ENCODE peak calls at places on chromosomes 2 and 18, in seven cellular contexts. A is IMR-90; F is CD8-positive, alpha-beta T cell; U is body of pancreas; B is cardiac muscle cell; K is CD4-positive, alpha-beta T cell; Q is mammary epithelial cell. J is an unnamed sample.
A peak's percentile ranks its signal among the peaks of the same experiment; 100 is the strongest.

GRCh38 chr18:35072616-35073015 is 31.4 kb downstream of the MAPRE2 start:
- DNase-seq in A (no peak), F (no peak), U (no peak), B (no peak), K (no peak), Q (no peak), J (no peak)

GRCh38 chr2:46074501-46074900 is 222.7 kb upstream of the EPAS1 start:
- DNase-seq in A (no peak), F (no peak), U (no peak), B (no peak), K (no peak), Q (no peak), J (no peak)

GRCh38 chr18:6842081-6842480 is 112.6 kb downstream of the ARHGAP28 start:
- DNase-seq in A (no peak), F (no peak), U (no peak), B (no peak), K (no peak), Q (no peak), J (no peak)

GRCh38 chr2:172172513-172173217 is 70.0 kb upstream of the DLX2 start:
- DNase-seq in A (peak; percentile 44), F (peak; percentile 62), U (peak; percentile 83), B (peak; percentile 70), K (peak; percentile 57), Q (peak; percentile 66), J (peak; percentile 94)

GRCh38 chr2:54161660-54162059 is 46.2 kb downstream of the ACYP2 start:
- DNase-seq in A (peak; percentile 15), F (no peak), U (no peak), B (no peak), K (no peak), Q (no peak), J (no peak)

GRCh38 chr2:124988111-124988510 is 963.0 kb downstream of the CNTNAP5 start:
- DNase-seq in A (no peak), F (no peak), U (no peak), B (no peak), K (no peak), Q (no peak), J (no peak)

GRCh38 chr2:179691235-179691634 is 170.2 kb downstream of the ZNF385B start:
- DNase-seq in A (peak; percentile 49), F (no peak), U (no peak), B (no peak), K (no peak), Q (no peak), J (no peak)

GRCh38 chr2:160489096-160489495 is 4.5 kb downstream of the RBMS1 start:
- DNase-seq in A (peak; percentile 47), F (no peak), U (no peak), B (no peak), K (no peak), Q (peak; percentile 18), J (no peak)

GRCh38 chr2:207012461-207012860 is 73.1 kb downstream of the CPO start:
- DNase-seq in A (no peak), F (no peak), U (no peak), B (peak; percentile 14), K (no peak), Q (peak; percentile 81), J (no peak)

GRCh38 chr2:208867374-208867773 is 460.8 kb downstream of the PTH2R start:
- DNase-seq in A (no peak), F (no peak), U (no peak), B (no peak), K (no peak), Q (no peak), J (no peak)

GRCh38 chr18:44885507-44885906 is 204.8 kb downstream of the SETBP1 start:
- DNase-seq in A (no peak), F (no peak), U (peak; percentile 54), B (no peak), K (no peak), Q (no peak), J (no peak)

GRCh38 chr2:27362678-27363420 is 6.3 kb upstream of the GTF3C2 start:
- DNase-seq in A (no peak), F (no peak), U (no peak), B (no peak), K (no peak), Q (no peak), J (no peak)

GRCh38 chr2:119760876-119761275 is 1.2 kb downstream of the PTPN4 start:
- DNase-seq in A (peak; percentile 44), F (no peak), U (no peak), B (peak; percentile 56), K (no peak), Q (peak; percentile 53), J (no peak)

GRCh38 chr2:152354069-152354755 is 19.2 kb downstream of the FMNL2 start:
- DNase-seq in A (no peak), F (no peak), U (no peak), B (peak; percentile 49), K (no peak), Q (no peak), J (no peak)

GRCh38 chr2:19360881-19361321 is 2.5 kb upstream of the OSR1 start:
- DNase-seq in A (no peak), F (no peak), U (no peak), B (no peak), K (no peak), Q (no peak), J (no peak)

GRCh38 chr2:37865640-37866039 is 59.4 kb upstream of the RMDN2 start:
- DNase-seq in A (no peak), F (no peak), U (no peak), B (no peak), K (no peak), Q (no peak), J (no peak)

GRCh38 chr2:121534007-121534406 is 3.3 kb downstream of the RNU4ATAC start:
- DNase-seq in A (no peak), F (no peak), U (no peak), B (no peak), K (no peak), Q (no peak), J (no peak)

GRCh38 chr18:812673-813404 is 797 bp upstream of the YES1 start:
- DNase-seq in A (peak; percentile 82), F (peak; percentile 69), U (peak; percentile 71), B (peak; percentile 95), K (peak; percentile 51), Q (peak; percentile 75), J (peak; percentile 90)

GRCh38 chr2:215506604-215506990 is 70.7 kb upstream of the FN1 start:
- DNase-seq in A (no peak), F (no peak), U (no peak), B (no peak), K (no peak), Q (no peak), J (no peak)

GRCh38 chr2:137185378-137186078 is 420.2 kb downstream of the THSD7B start:
- DNase-seq in A (no peak), F (no peak), U (no peak), B (no peak), K (no peak), Q (peak; percentile 23), J (no peak)

GRCh38 chr2:199379251-199379650 is 78.5 kb downstream of the SATB2 start:
- DNase-seq in A (peak; percentile 75), F (no peak), U (no peak), B (no peak), K (no peak), Q (peak; percentile 52), J (no peak)

GRCh38 chr2:205684871-205685313 is 2.6 kb downstream of the NRP2 start:
- DNase-seq in A (peak; percentile 60), F (no peak), U (no peak), B (peak; percentile 41), K (no peak), Q (no peak), J (no peak)

GRCh38 chr2:154599189-154599588 is 99.3 kb upstream of the KCNJ3 start:
- DNase-seq in A (no peak), F (no peak), U (no peak), B (no peak), K (no peak), Q (no peak), J (no peak)

GRCh38 chr2:80329491-80329890 is 24.9 kb upstream of the LRRTM1 start:
- DNase-seq in A (no peak), F (no peak), U (no peak), B (no peak), K (no peak), Q (no peak), J (no peak)

GRCh38 chr2:80326861-80327260 is 22.3 kb upstream of the LRRTM1 start:
- DNase-seq in A (no peak), F (no peak), U (no peak), B (no peak), K (no peak), Q (no peak), J (no peak)

GRCh38 chr2:80322958-80323357 is 18.4 kb upstream of the LRRTM1 start:
- DNase-seq in A (no peak), F (no peak), U (no peak), B (no peak), K (no peak), Q (no peak), J (peak; percentile 49)

GRCh38 chr2:80328033-80328635 is 23.6 kb upstream of the LRRTM1 start:
- DNase-seq in A (no peak), F (no peak), U (no peak), B (no peak), K (no peak), Q (no peak), J (peak; percentile 67)

DNA sequence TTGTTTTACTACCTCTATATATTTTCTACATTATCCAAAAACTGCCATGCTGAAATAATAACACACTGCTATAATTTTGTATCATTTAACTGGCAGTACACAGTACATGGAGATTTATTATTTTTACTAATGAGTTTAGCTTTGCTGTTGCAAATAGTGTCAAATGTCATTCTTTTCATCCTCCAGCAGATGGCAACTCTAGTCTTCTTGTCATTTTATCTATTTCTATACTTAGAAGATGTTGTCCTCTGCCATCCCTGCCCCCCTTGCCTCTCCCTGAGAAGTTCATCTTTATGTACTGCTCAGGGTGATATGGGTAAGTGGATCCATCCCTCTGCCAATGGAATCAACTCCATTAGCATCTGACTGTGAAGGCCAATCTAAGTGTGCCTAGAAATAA is 21.7 kb upstream of the LRRTM1 start:
- DNase-seq in A (peak; percentile 19), F (no peak), U (no peak), B (peak; percentile 25), K (no peak), Q (no peak), J (no peak)
- TF ChIP-seq CTCF in A (peak; percentile 40), F (no peak), U (no peak), B (peak; percentile 18), K (no peak), Q (peak; percentile 32), J (peak; percentile 80)

GRCh38 chr2:7639476-7639875 is 722.3 kb downstream of the RNF144A start:
- DNase-seq in A (no peak), F (no peak), U (peak; percentile 62), B (no peak), K (no peak), Q (no peak), J (no peak)
- H3K9me3 ChIP-seq in A (no peaks in the 10 kb centered on the region), F (peaks cover 5% of the 10 kb centered on the region), U (no peaks in the 10 kb centered on the region), B (no peaks in the 10 kb centered on the region), K (peaks cover 5% of the 10 kb centered on the region), Q (no peaks in the 10 kb centered on the region), J (peaks cover 22% of the 10 kb centered on the region)

GRCh38 chr2:61970807-61971556 is 65.5 kb downstream of the COMMD1 start:
- DNase-seq in A (no peak), F (no peak), U (no peak), B (peak; percentile 17), K (no peak), Q (peak; percentile 76), J (peak; percentile 75)
- TF ChIP-seq CTCF in A (no peak), F (no peak), U (no peak), B (no peak), K (no peak), Q (peak; percentile 56), J (peak; percentile 70)

DNA sequence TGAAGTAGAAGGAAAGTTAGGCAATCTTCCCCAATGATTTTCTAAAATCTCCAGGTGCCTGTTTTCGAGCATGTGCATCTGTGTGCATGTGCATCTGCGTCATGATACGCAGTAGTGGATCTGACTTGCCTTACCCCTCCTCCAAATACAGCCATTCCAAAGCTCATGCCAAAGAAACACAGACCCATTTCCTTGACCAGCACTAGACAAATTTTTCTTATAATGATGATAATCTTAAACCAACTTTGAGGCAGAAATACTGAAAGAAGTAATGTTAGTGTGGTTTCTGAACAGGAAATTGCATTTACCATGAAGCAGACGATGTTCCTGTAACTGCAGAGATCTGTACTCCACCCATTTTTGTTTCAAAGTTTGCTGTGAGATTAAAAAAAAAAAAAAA is 25.7 kb downstream of the CYTIP start:
- DNase-seq in A (no peak), F (no peak), U (no peak), B (no peak), K (no peak), Q (no peak), J (no peak)
- H3K9me3 ChIP-seq in A (no peaks in the 10 kb centered on the region), F (no peaks in the 10 kb centered on the region), U (no peaks in the 10 kb centered on the region), B (no peaks in the 10 kb centered on the region), K (no peaks in the 10 kb centered on the region), Q (no peaks in the 10 kb centered on the region), J (no peaks in the 10 kb centered on the region)

J was measured in endodermal cell.